ENCODE peak calls at places on chromosome 13, in eight cellular contexts. A is cardiac fibroblast; P is kidney epithelial cell; E is CD4-positive, alpha-beta T cell; H is adrenal gland; R is omental fat pad; Z is fibroblast of the aortic adventitia; W is uterus. F is an unnamed sample.

GRCh38 chr13:111210945-111211469 is 95.9 kb downstream of the ARHGEF7 start:
- DNase-seq in E (no peak), R (no peak), P (no peak), A (no peak), H (no peak), W (no peak), Z (no peak), F (no peak)

GRCh38 chr13:76516013-76516412 is 370.2 kb downstream of the KCTD12 start:
- DNase-seq in P (no peak), E (no peak), Z (peak), R (no peak), H (no peak), A (peak), W (no peak), F (no peak)

GRCh38 chr13:51235756-51236564 is 13.8 kb downstream of the FAM124A start:
- DNase-seq in W (no peak), H (no peak), R (no peak), Z (no peak), E (no peak), A (no peak), P (no peak), F (no peak)

GRCh38 chr13:110716235-110716505 is 2.7 kb downstream of the ING1 start:
- DNase-seq in R (no peak), Z (peak), W (peak), P (no peak), A (peak), H (peak), E (no peak), F (peak)

GRCh38 chr13:80050252-80050651 is 290.7 kb downstream of the SPRY2 start:
- DNase-seq in E (no peak), H (no peak), Z (peak), A (peak), R (no peak), W (no peak), P (no peak), F (no peak)

GRCh38 chr13:79709526-79709925 is 228.6 kb downstream of the NDFIP2 start:
- DNase-seq in E (no peak), W (no peak), P (no peak), H (no peak), R (no peak), Z (peak), A (no peak), F (no peak)

GRCh38 chr13:101978546-101979315 is 423.1 kb downstream of the FGF14 start:
- DNase-seq in R (no peak), W (no peak), E (no peak), A (no peak), P (no peak), H (no peak), Z (no peak), F (no peak)

GRCh38 chr13:27619711-27620376 is 485 bp downstream of the LNX2 start:
- DNase-seq in P (no peak), A (peak), E (peak), H (peak), Z (peak), W (peak), R (no peak), F (peak)

GRCh38 chr13:21673592-21674270 is 2.9 kb downstream of the FGF9 start:
- DNase-seq in A (peak), H (peak), R (no peak), P (no peak), E (peak), Z (peak), W (no peak), F (peak)

GRCh38 chr13:28012383-28012782 is 23.9 kb upstream of the URAD start:
- DNase-seq in P (no peak), Z (no peak), W (no peak), E (no peak), R (no peak), H (no peak), A (no peak), F (no peak)

GRCh38 chr13:25217023-25217909 is 45.2 kb upstream of the AMER2 start:
- DNase-seq in R (no peak), P (peak), H (no peak), Z (peak), W (no peak), E (no peak), A (peak), F (no peak)

GRCh38 chr13:52665325-52665724 is 12.7 kb downstream of the SUGT1 start:
- DNase-seq in A (peak), W (no peak), R (no peak), E (no peak), H (no peak), P (no peak), Z (peak), F (no peak)
- TF ChIP-seq CTCF in A (peak), W (no peak), R (no peak), E (peak), H (peak), P (peak), Z (peak), F (peak)

GRCh38 chr13:92530364-92530763 is 696.2 kb upstream of the GPC6 start:
- DNase-seq in E (no peak), W (no peak), A (peak), R (no peak), H (no peak), P (no peak), Z (no peak), F (no peak)
- TF ChIP-seq CTCF in E (no peak), W (no peak), A (no peak), R (no peak), H (no peak), P (no peak), Z (no peak), F (no peak)

DNA sequence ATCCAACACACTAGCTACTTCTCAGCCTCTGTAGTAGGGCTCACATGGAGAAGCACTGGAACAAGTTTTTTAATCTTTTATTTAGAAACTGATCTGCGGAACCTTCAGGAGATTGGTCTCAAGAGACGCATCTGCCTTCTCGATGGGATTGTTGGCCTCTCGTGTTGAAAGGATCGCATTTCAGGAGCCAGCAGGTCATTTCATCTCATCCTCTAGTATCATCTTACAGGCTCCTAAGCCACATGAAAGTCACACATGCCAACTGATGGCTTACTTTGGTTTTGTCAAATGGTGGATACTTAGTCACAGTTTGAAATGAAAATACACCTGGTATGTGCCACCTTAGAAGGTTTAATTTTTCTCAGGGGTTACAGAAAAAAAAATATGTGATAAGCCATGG is 1703.6 kb downstream of the EFNB2 start:
- DNase-seq in W (no peak), E (no peak), A (no peak), H (no peak), R (no peak), Z (no peak), P (no peak), F (no peak)
- TF ChIP-seq CTCF in W (no peak), E (no peak), A (no peak), H (no peak), R (no peak), Z (no peak), P (no peak), F (no peak)

DNA sequence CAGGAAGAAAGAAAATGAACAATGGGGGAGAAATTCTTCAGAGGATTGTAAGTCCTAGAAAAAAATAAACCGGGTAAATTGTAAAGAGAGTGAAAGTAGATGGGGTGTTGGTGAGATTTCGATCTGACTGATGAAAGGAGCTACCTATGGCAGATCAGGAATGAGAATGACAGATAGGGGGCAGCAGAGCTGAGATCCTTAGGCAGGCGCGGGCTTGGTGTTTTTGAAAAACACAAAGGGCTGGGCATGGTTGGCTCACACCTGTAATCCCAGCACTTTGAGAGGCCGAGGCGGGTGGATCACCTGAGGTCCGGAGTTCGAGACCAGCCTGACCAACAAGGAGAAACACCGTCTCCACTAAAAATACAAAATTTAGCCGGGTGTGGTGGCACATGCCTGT is 1468.6 kb upstream of the SLC10A2 start:
- DNase-seq in E (no peak), W (no peak), Z (no peak), A (no peak), R (no peak), H (no peak), P (no peak), F (no peak)
- TF ChIP-seq CTCF in E (no peak), W (no peak), Z (no peak), A (no peak), R (no peak), H (no peak), P (no peak), F (peak)

GRCh38 chr13:77698211-77699058 is 948 bp downstream of the SLAIN1 start:
- DNase-seq in P (no peak), R (no peak), E (peak), W (peak), H (peak), A (peak), Z (no peak), F (peak)
- TF ChIP-seq CTCF in P (no peak), R (no peak), E (no peak), W (no peak), H (no peak), A (no peak), Z (no peak), F (no peak)

GRCh38 chr13:74040200-74040599 is 94.0 kb downstream of the KLF12 start:
- DNase-seq in A (peak), E (no peak), H (no peak), W (no peak), R (no peak), Z (peak), P (no peak), F (peak)
- TF ChIP-seq CTCF in A (peak), E (peak), H (peak), W (no peak), R (no peak), Z (peak), P (peak), F (peak)

GRCh38 chr13:49869514-49869913 is 66.6 kb downstream of the SPRYD7 start:
- DNase-seq in A (peak), P (no peak), E (no peak), Z (peak), W (no peak), H (no peak), R (no peak), F (no peak)

GRCh38 chr13:49867834-49868233 is 68.3 kb downstream of the SPRYD7 start:
- DNase-seq in Z (no peak), A (no peak), R (no peak), W (no peak), P (no peak), E (no peak), H (no peak), F (no peak)

GRCh38 chr13:49859568-49859967 is 67.1 kb upstream of the KPNA3 start:
- DNase-seq in W (no peak), Z (peak), E (no peak), H (peak), R (no peak), P (peak), A (peak), F (no peak)

GRCh38 chr13:49865174-49865573 is 71.0 kb downstream of the SPRYD7 start:
- DNase-seq in A (no peak), E (no peak), W (no peak), R (no peak), H (no peak), P (no peak), Z (no peak), F (no peak)
- TF ChIP-seq CTCF in A (no peak), E (no peak), W (no peak), R (no peak), H (no peak), P (no peak), Z (no peak), F (no peak)

GRCh38 chr13:20058476-20058875 is 99.9 kb downstream of the ZMYM2 start:
- DNase-seq in E (no peak), W (no peak), H (no peak), A (no peak), R (no peak), Z (no peak), P (no peak), F (no peak)

GRCh38 chr13:20054586-20054985 is 96.1 kb downstream of the ZMYM2 start:
- DNase-seq in P (no peak), A (no peak), Z (no peak), W (no peak), R (no peak), E (no peak), H (no peak), F (no peak)

GRCh38 chr13:20053891-20054290 is 95.4 kb downstream of the ZMYM2 start:
- DNase-seq in R (no peak), E (no peak), Z (no peak), A (no peak), W (no peak), P (no peak), H (no peak), F (no peak)

GRCh38 chr13:20057214-20057613 is 98.7 kb downstream of the ZMYM2 start:
- DNase-seq in W (no peak), H (no peak), Z (no peak), P (no peak), R (no peak), E (no peak), A (no peak), F (no peak)

DNA sequence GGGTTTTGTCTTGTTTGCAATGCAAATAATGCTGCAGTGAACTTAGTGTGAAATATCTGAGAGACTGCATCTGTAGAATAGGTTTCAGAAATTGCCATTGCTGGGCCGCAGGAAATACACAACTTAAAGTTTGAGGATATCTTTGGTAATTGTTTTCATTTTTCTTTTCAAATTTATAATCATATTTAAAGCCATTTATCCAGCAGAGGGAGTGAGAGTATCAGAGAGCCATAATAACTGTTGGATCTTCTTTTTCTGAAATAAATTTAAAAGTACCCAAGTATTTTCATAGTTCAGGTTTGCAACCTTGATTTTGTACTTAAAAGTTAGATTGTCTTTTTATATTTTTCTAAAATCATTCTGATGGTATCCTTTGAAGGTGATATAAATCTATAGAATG is 99.4 kb downstream of the ZMYM2 start:
- DNase-seq in H (no peak), A (no peak), P (no peak), E (no peak), Z (peak), W (no peak), R (no peak), F (no peak)
- TF ChIP-seq CTCF in H (no peak), A (no peak), P (no peak), E (no peak), Z (peak), W (no peak), R (no peak), F (no peak)

DNA sequence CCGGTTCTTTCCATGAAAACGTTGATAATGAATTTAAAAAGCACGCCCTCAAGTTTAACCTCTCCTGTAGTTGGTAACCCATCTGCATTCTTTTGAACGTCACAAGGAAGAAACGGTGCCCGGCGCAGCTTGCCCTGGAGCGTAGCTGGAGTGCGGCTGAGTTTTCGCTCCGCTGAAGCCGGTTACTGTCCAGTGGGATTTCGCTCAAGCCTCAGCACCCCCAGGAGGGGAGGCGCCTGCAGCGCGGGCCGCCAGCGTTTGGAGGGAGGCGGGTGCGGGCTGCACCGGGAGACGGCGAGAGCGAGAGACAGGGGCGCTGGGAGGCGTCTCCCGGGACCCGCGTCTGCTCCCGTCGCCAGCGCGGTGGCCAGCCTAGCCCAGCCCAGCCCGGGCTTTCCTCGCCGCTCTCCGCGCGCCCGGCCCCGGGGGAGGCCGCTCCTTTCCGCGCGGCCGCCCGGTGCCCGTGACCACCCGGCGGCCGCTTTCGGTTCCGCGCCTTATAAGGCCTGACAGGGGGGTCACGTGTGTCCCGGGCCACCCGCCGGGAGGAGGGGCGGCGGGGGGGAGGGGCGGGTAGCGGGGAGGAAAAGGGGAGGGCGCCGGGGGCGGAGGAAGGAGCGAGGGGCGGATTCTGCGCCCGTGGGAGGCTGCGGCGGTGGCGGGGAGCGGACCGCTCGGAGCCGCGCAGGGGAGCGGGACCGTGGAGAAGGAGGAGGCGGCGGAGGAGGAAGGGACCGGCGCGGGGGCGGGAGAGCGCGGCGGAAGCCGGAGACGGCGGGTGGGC is 8.3 kb upstream of the DGKH start:
- DNase-seq in E (peak), W (peak), A (peak), H (peak), P (no peak), R (peak), Z (peak), F (peak)
- TF ChIP-seq CTCF in E (no peak), W (peak), A (no peak), H (no peak), P (no peak), R (no peak), Z (peak), F (no peak)

F was measured in Peyer's patch.